ENCODE peak calls at places on chromosomes 16 and 17, in six cellular contexts. P is A549, I is sigmoid colon, N is suprapubic skin, O is transverse colon, V is K562. Q is an unnamed sample.

GRCh38 chr17:39240631-39241030 is 14.9 kb upstream of the STAC2 start:
- DNase-seq in P (no peak), I (peak; percentile 5), N (no peak), O (no peak), V (no peak), Q (no peak)

GRCh38 chr17:2924211-2924610 is 128.0 kb downstream of the RAP1GAP2 start:
- DNase-seq in P (no peak), I (no peak), N (no peak), O (no peak), V (no peak), Q (no peak)

GRCh38 chr17:17849147-17849820 is 12.5 kb upstream of the SREBF1 start:
- DNase-seq in P (no peak), I (peak; percentile 83), N (no peak), O (peak; percentile 67), V (peak; percentile 55), Q (peak; percentile 74)

GRCh38 chr17:82310877-82311276 is 6.5 kb downstream of the CD7 start:
- DNase-seq in P (no peak), I (no peak), N (no peak), O (no peak), V (no peak), Q (no peak)

GRCh38 chr17:76276069-76276431 is 10.9 kb downstream of the UBALD2 start:
- DNase-seq in P (no peak), I (no peak), N (no peak), O (no peak), V (no peak), Q (no peak)

GRCh38 chr16:72768611-72769010 is 279.3 kb downstream of the ZFHX3 start:
- DNase-seq in P (no peak), I (no peak), N (no peak), O (no peak), V (no peak), Q (no peak)

GRCh38 chr17:60067871-60068270 is 10.8 kb downstream of the HEATR6 start:
- DNase-seq in P (no peak), I (no peak), N (no peak), O (no peak), V (no peak), Q (no peak)

GRCh38 chr17:63930951-63931575 is 1.1 kb downstream of the CD79B start:
- DNase-seq in P (no peak), I (peak; percentile 77), N (peak; percentile 86), O (peak; percentile 80), V (peak; percentile 60), Q (peak; percentile 58)

GRCh38 chr17:69220098-69220497 is 8.5 kb downstream of the ABCA10 start:
- DNase-seq in P (no peak), I (no peak), N (no peak), O (no peak), V (no peak), Q (no peak)

GRCh38 chr16:8768701-8769100 is 28.7 kb downstream of the TMEM186 start:
- DNase-seq in P (no peak), I (no peak), N (no peak), O (no peak), V (no peak), Q (no peak)

GRCh38 chr17:8234361-8235270 is 13.2 kb downstream of the CTC1 start:
- DNase-seq in P (no peak), I (no peak), N (no peak), O (no peak), V (no peak), Q (no peak)

GRCh38 chr16:72203401-72203800 is 31.4 kb upstream of the PMFBP1 start:
- DNase-seq in P (no peak), I (no peak), N (no peak), O (peak; percentile 9), V (no peak), Q (no peak)

GRCh38 chr16:7503688-7504087 is 171.0 kb downstream of the RBFOX1 start:
- DNase-seq in P (no peak), I (no peak), N (no peak), O (no peak), V (no peak), Q (no peak)

GRCh38 chr16:3698941-3699340 is 18.4 kb downstream of the TRAP1 start:
- DNase-seq in P (no peak), I (no peak), N (no peak), O (no peak), V (no peak), Q (no peak)

GRCh38 chr17:76107507-76107906 is 3.9 kb upstream of the EXOC7 start:
- DNase-seq in P (peak; percentile 42), I (no peak), N (no peak), O (no peak), V (no peak), Q (no peak)

GRCh38 chr16:53115773-53116172 is 61.0 kb downstream of the CHD9 start:
- DNase-seq in P (no peak), I (no peak), N (no peak), O (no peak), V (no peak), Q (no peak)

GRCh38 chr17:41048441-41048840 is 1.3 kb upstream of the KRTAP2-1 start:
- DNase-seq in P (no peak), I (no peak), N (no peak), O (no peak), V (no peak), Q (no peak)

GRCh38 chr17:71405101-71405500 is 715.7 kb upstream of the SOX9 start:
- DNase-seq in P (peak; percentile 5), I (no peak), N (no peak), O (no peak), V (no peak), Q (no peak)

GRCh38 chr17:31738488-31738887 is 120.6 kb downstream of the COPRS start:
- DNase-seq in P (no peak), I (no peak), N (no peak), O (no peak), V (no peak), Q (no peak)

GRCh38 chr17:57391857-57392256 is 135.5 kb downstream of the MSI2 start:
- DNase-seq in P (no peak), I (no peak), N (no peak), O (no peak), V (no peak), Q (no peak)

GRCh38 chr17:14048169-14048568 is 21.1 kb upstream of the COX10 start:
- DNase-seq in P (peak; percentile 28), I (no peak), N (no peak), O (no peak), V (peak; percentile 23), Q (no peak)

GRCh38 chr17:602436-602835 is 112.2 kb downstream of the VPS53 start:
- DNase-seq in P (no peak), I (no peak), N (no peak), O (no peak), V (no peak), Q (no peak)

GRCh38 chr16:67881557-67882220 is 3.0 kb upstream of the NRN1L start:
- DNase-seq in P (no peak), I (no peak), N (no peak), O (no peak), V (no peak), Q (no peak)

GRCh38 chr17:83193336-83194188 is 114.2 kb downstream of the METRNL start:
- DNase-seq in P (no peak), I (peak; percentile 69), N (peak; percentile 78), O (peak; percentile 8), V (no peak), Q (peak; percentile 18)

GRCh38 chr16:1620391-1620790 is 8.2 kb downstream of the CRAMP1 start:
- DNase-seq in P (no peak), I (no peak), N (no peak), O (no peak), V (no peak), Q (no peak)

DNA sequence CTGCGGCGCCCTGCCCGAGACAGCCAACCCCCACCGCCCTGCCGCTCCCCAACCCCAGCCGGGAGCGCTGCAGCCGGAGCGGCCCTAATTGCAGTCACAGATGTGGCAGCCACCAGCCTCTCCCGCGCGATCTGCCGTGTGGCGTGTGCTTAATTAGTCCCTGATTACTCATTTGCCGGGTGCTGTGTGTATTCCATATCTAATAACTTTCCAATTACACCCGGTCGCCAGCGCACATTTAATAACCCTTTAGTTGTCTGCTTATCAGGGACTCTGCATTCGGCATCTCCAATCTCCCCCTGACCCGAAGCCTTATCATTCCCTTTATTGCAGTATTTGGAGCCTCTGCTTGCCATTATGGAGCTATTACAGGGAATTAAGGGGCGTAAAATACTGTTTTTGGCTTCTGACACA is 236.7 kb upstream of the CIBAR2 start:
- DNase-seq in P (no peak), I (no peak), N (no peak), O (no peak), V (no peak), Q (no peak)
- TF ChIP-seq CTCF in P (no peak), I (no peak), N (no peak), O (no peak), V (no peak), Q (no peak)

GRCh38 chr16:56691885-56692284 is 9.6 kb downstream of the MT1X start:
- DNase-seq in P (peak; percentile 90), I (no peak), N (no peak), O (peak; percentile 46), V (no peak), Q (no peak)
- TF ChIP-seq EP300 in P (no peak), I (no peak), N (no peak), O (no peak), V (no peak), Q (no peak)

GRCh38 chr17:45087496-45087975 is 26.4 kb downstream of the NMT1 start:
- DNase-seq in P (no peak), I (no peak), N (no peak), O (peak; percentile 47), V (no peak), Q (no peak)

GRCh38 chr17:45087978-45088377 is 26.9 kb downstream of the NMT1 start:
- DNase-seq in P (no peak), I (no peak), N (no peak), O (no peak), V (no peak), Q (no peak)

GRCh38 chr17:45086346-45086745 is 25.2 kb downstream of the NMT1 start:
- DNase-seq in P (no peak), I (no peak), N (no peak), O (no peak), V (no peak), Q (no peak)

GRCh38 chr17:45088741-45089140 is 27.6 kb downstream of the NMT1 start:
- DNase-seq in P (no peak), I (no peak), N (no peak), O (no peak), V (no peak), Q (no peak)

GRCh38 chr17:45086865-45087495 is 25.9 kb downstream of the NMT1 start:
- DNase-seq in P (no peak), I (no peak), N (no peak), O (no peak), V (no peak), Q (no peak)
- H3K27ac ChIP-seq in P (no peak overlapping the region), I (peak overlapping the region; percentile 15), N (peak overlapping the region; percentile 45), O (peak overlapping the region; percentile 42), V (no peak overlapping the region), Q (no peak overlapping the region)

DNA sequence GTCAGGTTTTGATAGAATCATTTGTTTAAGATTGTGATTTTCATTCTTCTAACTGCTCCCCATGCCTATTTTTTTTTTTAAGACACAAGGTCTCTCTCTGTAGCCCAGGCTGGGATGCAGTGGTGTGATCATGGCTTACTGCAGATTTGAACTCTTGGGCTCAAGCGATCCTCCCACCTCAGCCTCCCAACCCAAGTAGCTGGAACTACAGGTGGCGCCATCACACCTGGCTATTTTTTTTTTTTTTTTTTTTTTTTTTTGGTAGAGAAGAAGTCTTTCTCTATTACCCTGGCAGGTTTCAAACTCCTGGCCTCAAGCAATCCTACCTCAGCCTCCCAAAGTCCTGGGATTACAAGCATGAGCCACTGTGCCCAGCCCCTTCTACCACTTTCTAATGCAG is 223.3 kb downstream of the CBLN1 start:
- DNase-seq in P (no peak), I (no peak), N (no peak), O (no peak), V (no peak), Q (no peak)
- TF ChIP-seq CTCF in P (no peak), I (no peak), N (no peak), O (no peak), V (no peak), Q (no peak)

Q was measured in ovary.